ENCODE peak calls at places on chromosomes 1 and 21, in five cellular contexts. C, I, F, D and T are unnamed samples.

GRCh38 chr1:8040586-8040985 is 14.5 kb upstream of the ERRFI1 start:
- DNase-seq in C (no peak), D (no peak), F (peak; percentile 93), I (peak; percentile 98), T (peak; percentile 92)

GRCh38 chr21:33587792-33588484 is 546 bp downstream of the DONSON start:
- DNase-seq in D (no peak), I (peak; percentile 62), C (no peak), F (peak; percentile 51), T (peak; percentile 49)

GRCh38 chr1:42853116-42853884 is 6.9 kb downstream of the ZNF691 start:
- DNase-seq in I (no peak), F (no peak), D (no peak), C (no peak), T (no peak)

GRCh38 chr1:180181048-180181447 is 26.4 kb downstream of the QSOX1 start:
- DNase-seq in D (no peak), C (no peak), F (peak; percentile 33), I (peak; percentile 52), T (no peak)

GRCh38 chr1:76543495-76543894 is 323.8 kb upstream of the ST6GALNAC5 start:
- DNase-seq in I (no peak), F (no peak), C (no peak), D (no peak), T (no peak)

GRCh38 chr1:210251680-210252490 is 19.3 kb downstream of the SERTAD4 start:
- DNase-seq in I (no peak), C (no peak), D (no peak), F (no peak), T (peak; percentile 53)

GRCh38 chr21:42109873-42110525 is 38.9 kb downstream of the UMODL1 start:
- DNase-seq in F (no peak), I (no peak), C (no peak), D (no peak), T (no peak)

GRCh38 chr1:36365310-36365895 is 20.3 kb downstream of the STK40 start:
- DNase-seq in D (no peak), F (no peak), I (no peak), C (peak; percentile 49), T (no peak)

GRCh38 chr1:184986250-184986649 is 11.9 kb upstream of the NIBAN1 start:
- DNase-seq in F (peak; percentile 22), D (no peak), C (no peak), I (peak; percentile 44), T (no peak)

GRCh38 chr1:94679336-94680007 is 137.9 kb upstream of the F3 start:
- DNase-seq in F (no peak), D (no peak), C (no peak), I (no peak), T (no peak)

GRCh38 chr1:23736437-23737134 is 6.7 kb upstream of the ELOA start:
- DNase-seq in D (no peak), I (no peak), C (no peak), F (no peak), T (no peak)

GRCh38 chr1:49052102-49052501 is 275.4 kb upstream of the BEND5 start:
- DNase-seq in C (no peak), F (no peak), D (no peak), I (no peak), T (no peak)

GRCh38 chr1:245648749-245649517 is 494.1 kb downstream of the KIF26B start:
- DNase-seq in F (no peak), C (no peak), I (no peak), D (no peak), T (no peak)

GRCh38 chr1:197683280-197683679 is 92.0 kb downstream of the DENND1B start:
- DNase-seq in D (no peak), F (no peak), I (no peak), C (no peak), T (no peak)

GRCh38 chr1:226223786-226224244 is 351 bp downstream of the MIXL1 start:
- DNase-seq in D (peak; percentile 11), I (peak; percentile 16), C (no peak), F (no peak), T (peak; percentile 26)

GRCh38 chr1:228058981-228059535 is 23.4 kb upstream of the ARF1 start:
- DNase-seq in F (no peak), I (no peak), D (no peak), C (no peak), T (no peak)

GRCh38 chr1:15876357-15876756 is 28.9 kb downstream of the SPEN start:
- DNase-seq in F (no peak), D (no peak), C (peak; percentile 11), I (peak; percentile 13), T (no peak)

GRCh38 chr1:236421022-236421421 is 26.9 kb downstream of the EDARADD start:
- DNase-seq in I (peak; percentile 83), D (no peak), F (peak; percentile 71), C (no peak), T (no peak)

GRCh38 chr1:6922096-6922931 is 137.1 kb downstream of the CAMTA1 start:
- DNase-seq in C (peak; percentile 42), D (no peak), I (peak; percentile 8), F (peak; percentile 2), T (peak; percentile 32)

GRCh38 chr1:246078126-246078887 is 428.8 kb downstream of the SMYD3 start:
- DNase-seq in I (no peak), D (no peak), C (no peak), F (no peak), T (no peak)

GRCh38 chr1:2466834-2467554 is 9.1 kb upstream of the PLCH2 start:
- DNase-seq in F (no peak), I (no peak), C (no peak), D (peak; percentile 20), T (peak; percentile 26)